ENCODE peak calls at places on chromosomes 16 and 17, in eight cellular contexts. One of them, this sample, is unnamed.
A peak's percentile ranks its signal among the peaks of the same experiment; 100 is the strongest.

GRCh38 chr16:22843856-22844255 is 29.9 kb downstream of the HS3ST2 start:
- DNase-seq in IMR-90: no peak
- DNase-seq in PC-3: no peak
- DNase-seq in substantia nigra: no peak
- DNase-seq in nephron progenitor cell: no peak
- DNase-seq in stimulated activated naive CD8-positive, alpha-beta T cell treated with anti-CD3 and anti-CD28 coated beads, Interleukin-15, Interleukin-2, amounts not matched to agents 100 U/mL and 50 U/mL, for 24 hours: no peak
- DNase-seq in cardiac muscle cell: no peak
- DNase-seq in body of pancreas: no peak
- DNase-seq in this sample: no peak

GRCh38 chr16:27421961-27422740 is 20.2 kb downstream of the IL21R start:
- DNase-seq in body of pancreas: no peak
- DNase-seq in cardiac muscle cell: no peak
- DNase-seq in stimulated activated naive CD8-positive, alpha-beta T cell treated with anti-CD3 and anti-CD28 coated beads, Interleukin-15, Interleukin-2, amounts not matched to agents 100 U/mL and 50 U/mL, for 24 hours: no peak
- DNase-seq in PC-3: no peak
- DNase-seq in substantia nigra: no peak
- DNase-seq in nephron progenitor cell: no peak
- DNase-seq in IMR-90: no peak
- DNase-seq in this sample: no peak

GRCh38 chr16:69399361-69399760 is 13.6 kb upstream of the TERF2 start:
- DNase-seq in nephron progenitor cell: no peak
- DNase-seq in PC-3: no peak
- DNase-seq in stimulated activated naive CD8-positive, alpha-beta T cell treated with anti-CD3 and anti-CD28 coated beads, Interleukin-15, Interleukin-2, amounts not matched to agents 100 U/mL and 50 U/mL, for 24 hours: no peak
- DNase-seq in IMR-90: peak; percentile 74
- DNase-seq in body of pancreas: no peak
- DNase-seq in cardiac muscle cell: peak; percentile 30
- DNase-seq in substantia nigra: no peak
- DNase-seq in this sample: no peak

GRCh38 chr17:42178817-42179216 is 2.1 kb downstream of the KCNH4 start:
- DNase-seq in stimulated activated naive CD8-positive, alpha-beta T cell treated with anti-CD3 and anti-CD28 coated beads, Interleukin-15, Interleukin-2, amounts not matched to agents 100 U/mL and 50 U/mL, for 24 hours: peak; percentile 27
- DNase-seq in nephron progenitor cell: no peak
- DNase-seq in substantia nigra: no peak
- DNase-seq in body of pancreas: no peak
- DNase-seq in IMR-90: no peak
- DNase-seq in cardiac muscle cell: no peak
- DNase-seq in PC-3: no peak
- DNase-seq in this sample: no peak

GRCh38 chr17:50113624-50114320 is 16.2 kb downstream of the SAMD14 start:
- DNase-seq in cardiac muscle cell: no peak
- DNase-seq in stimulated activated naive CD8-positive, alpha-beta T cell treated with anti-CD3 and anti-CD28 coated beads, Interleukin-15, Interleukin-2, amounts not matched to agents 100 U/mL and 50 U/mL, for 24 hours: no peak
- DNase-seq in nephron progenitor cell: no peak
- DNase-seq in substantia nigra: no peak
- DNase-seq in IMR-90: no peak
- DNase-seq in body of pancreas: no peak
- DNase-seq in PC-3: no peak
- DNase-seq in this sample: no peak

GRCh38 chr16:19804538-19805323 is 79.9 kb downstream of the GPRC5B start:
- DNase-seq in stimulated activated naive CD8-positive, alpha-beta T cell treated with anti-CD3 and anti-CD28 coated beads, Interleukin-15, Interleukin-2, amounts not matched to agents 100 U/mL and 50 U/mL, for 24 hours: peak; percentile 7
- DNase-seq in substantia nigra: no peak
- DNase-seq in PC-3: peak; percentile 82
- DNase-seq in cardiac muscle cell: peak; percentile 46
- DNase-seq in nephron progenitor cell: no peak
- DNase-seq in body of pancreas: peak; percentile 82
- DNase-seq in IMR-90: no peak
- DNase-seq in this sample: no peak

GRCh38 chr16:78048319-78048718 is 26.0 kb downstream of the CLEC3A start:
- DNase-seq in nephron progenitor cell: no peak
- DNase-seq in cardiac muscle cell: no peak
- DNase-seq in IMR-90: no peak
- DNase-seq in PC-3: no peak
- DNase-seq in substantia nigra: no peak
- DNase-seq in body of pancreas: no peak
- DNase-seq in stimulated activated naive CD8-positive, alpha-beta T cell treated with anti-CD3 and anti-CD28 coated beads, Interleukin-15, Interleukin-2, amounts not matched to agents 100 U/mL and 50 U/mL, for 24 hours: no peak
- DNase-seq in this sample: no peak

GRCh38 chr16:57689772-57690558 is 4.6 kb upstream of the DRC7 start:
- DNase-seq in substantia nigra: no peak
- DNase-seq in body of pancreas: no peak
- DNase-seq in IMR-90: no peak
- DNase-seq in PC-3: no peak
- DNase-seq in cardiac muscle cell: peak; percentile 46
- DNase-seq in stimulated activated naive CD8-positive, alpha-beta T cell treated with anti-CD3 and anti-CD28 coated beads, Interleukin-15, Interleukin-2, amounts not matched to agents 100 U/mL and 50 U/mL, for 24 hours: peak; percentile 52
- DNase-seq in nephron progenitor cell: no peak
- DNase-seq in this sample: no peak

GRCh38 chr16:55944377-55944802 is 69.2 kb upstream of the CES5A start:
- DNase-seq in body of pancreas: peak; percentile 62
- DNase-seq in PC-3: peak; percentile 59
- DNase-seq in substantia nigra: peak; percentile 65
- DNase-seq in IMR-90: peak; percentile 55
- DNase-seq in nephron progenitor cell: peak; percentile 76
- DNase-seq in stimulated activated naive CD8-positive, alpha-beta T cell treated with anti-CD3 and anti-CD28 coated beads, Interleukin-15, Interleukin-2, amounts not matched to agents 100 U/mL and 50 U/mL, for 24 hours: peak; percentile 52
- DNase-seq in cardiac muscle cell: peak; percentile 88
- DNase-seq in this sample: peak; percentile 69

GRCh38 chr17:74930535-74931036 is 5.1 kb upstream of the OTOP3 start:
- DNase-seq in substantia nigra: no peak
- DNase-seq in cardiac muscle cell: no peak
- DNase-seq in body of pancreas: no peak
- DNase-seq in IMR-90: no peak
- DNase-seq in stimulated activated naive CD8-positive, alpha-beta T cell treated with anti-CD3 and anti-CD28 coated beads, Interleukin-15, Interleukin-2, amounts not matched to agents 100 U/mL and 50 U/mL, for 24 hours: no peak
- DNase-seq in PC-3: no peak
- DNase-seq in nephron progenitor cell: no peak
- DNase-seq in this sample: no peak

GRCh38 chr17:83125515-83126274 is 46.3 kb downstream of the METRNL start:
- DNase-seq in substantia nigra: no peak
- DNase-seq in PC-3: no peak
- DNase-seq in stimulated activated naive CD8-positive, alpha-beta T cell treated with anti-CD3 and anti-CD28 coated beads, Interleukin-15, Interleukin-2, amounts not matched to agents 100 U/mL and 50 U/mL, for 24 hours: peak; percentile 18
- DNase-seq in nephron progenitor cell: no peak
- DNase-seq in IMR-90: no peak
- DNase-seq in cardiac muscle cell: no peak
- DNase-seq in body of pancreas: no peak
- DNase-seq in this sample: no peak

GRCh38 chr16:1830213-1830612 is 3.2 kb downstream of the FAHD1 start:
- DNase-seq in body of pancreas: peak; percentile 43
- DNase-seq in cardiac muscle cell: no peak
- DNase-seq in substantia nigra: no peak
- DNase-seq in IMR-90: no peak
- DNase-seq in nephron progenitor cell: no peak
- DNase-seq in PC-3: no peak
- DNase-seq in stimulated activated naive CD8-positive, alpha-beta T cell treated with anti-CD3 and anti-CD28 coated beads, Interleukin-15, Interleukin-2, amounts not matched to agents 100 U/mL and 50 U/mL, for 24 hours: no peak
- DNase-seq in this sample: no peak

GRCh38 chr16:50724237-50724747 is 17.6 kb upstream of the CYLD start:
- DNase-seq in stimulated activated naive CD8-positive, alpha-beta T cell treated with anti-CD3 and anti-CD28 coated beads, Interleukin-15, Interleukin-2, amounts not matched to agents 100 U/mL and 50 U/mL, for 24 hours: no peak
- DNase-seq in PC-3: no peak
- DNase-seq in substantia nigra: no peak
- DNase-seq in body of pancreas: no peak
- DNase-seq in cardiac muscle cell: no peak
- DNase-seq in nephron progenitor cell: no peak
- DNase-seq in IMR-90: no peak
- DNase-seq in this sample: no peak

GRCh38 chr17:47812146-47812920 is 9.3 kb downstream of the OSBPL7 start:
- DNase-seq in stimulated activated naive CD8-positive, alpha-beta T cell treated with anti-CD3 and anti-CD28 coated beads, Interleukin-15, Interleukin-2, amounts not matched to agents 100 U/mL and 50 U/mL, for 24 hours: no peak
- DNase-seq in body of pancreas: no peak
- DNase-seq in nephron progenitor cell: no peak
- DNase-seq in substantia nigra: no peak
- DNase-seq in IMR-90: no peak
- DNase-seq in cardiac muscle cell: no peak
- DNase-seq in PC-3: no peak
- DNase-seq in this sample: no peak

GRCh38 chr17:78797691-78798585 is 15.9 kb upstream of the CYTH1 start:
- DNase-seq in body of pancreas: no peak
- DNase-seq in IMR-90: no peak
- DNase-seq in cardiac muscle cell: no peak
- DNase-seq in PC-3: no peak
- DNase-seq in substantia nigra: no peak
- DNase-seq in nephron progenitor cell: no peak
- DNase-seq in stimulated activated naive CD8-positive, alpha-beta T cell treated with anti-CD3 and anti-CD28 coated beads, Interleukin-15, Interleukin-2, amounts not matched to agents 100 U/mL and 50 U/mL, for 24 hours: no peak
- DNase-seq in this sample: no peak

GRCh38 chr16:11992008-11992584 is 15.6 kb downstream of the SNX29 start:
- DNase-seq in IMR-90: no peak
- DNase-seq in substantia nigra: no peak
- DNase-seq in PC-3: no peak
- DNase-seq in stimulated activated naive CD8-positive, alpha-beta T cell treated with anti-CD3 and anti-CD28 coated beads, Interleukin-15, Interleukin-2, amounts not matched to agents 100 U/mL and 50 U/mL, for 24 hours: no peak
- DNase-seq in body of pancreas: no peak
- DNase-seq in nephron progenitor cell: no peak
- DNase-seq in cardiac muscle cell: peak; percentile 44
- DNase-seq in this sample: no peak

GRCh38 chr16:9306753-9307152 is 215.3 kb downstream of the HAPSTR1 start:
- DNase-seq in nephron progenitor cell: no peak
- DNase-seq in IMR-90: no peak
- DNase-seq in substantia nigra: no peak
- DNase-seq in stimulated activated naive CD8-positive, alpha-beta T cell treated with anti-CD3 and anti-CD28 coated beads, Interleukin-15, Interleukin-2, amounts not matched to agents 100 U/mL and 50 U/mL, for 24 hours: no peak
- DNase-seq in body of pancreas: no peak
- DNase-seq in cardiac muscle cell: no peak
- DNase-seq in PC-3: no peak
- DNase-seq in this sample: no peak

GRCh38 chr16:19984136-19984535 is 89.6 kb downstream of the GPR139 start:
- DNase-seq in stimulated activated naive CD8-positive, alpha-beta T cell treated with anti-CD3 and anti-CD28 coated beads, Interleukin-15, Interleukin-2, amounts not matched to agents 100 U/mL and 50 U/mL, for 24 hours: no peak
- DNase-seq in PC-3: no peak
- DNase-seq in substantia nigra: no peak
- DNase-seq in body of pancreas: no peak
- DNase-seq in IMR-90: no peak
- DNase-seq in cardiac muscle cell: no peak
- DNase-seq in nephron progenitor cell: no peak
- DNase-seq in this sample: no peak

GRCh38 chr17:39243155-39243554 is 17.4 kb upstream of the STAC2 start:
- DNase-seq in cardiac muscle cell: no peak
- DNase-seq in nephron progenitor cell: no peak
- DNase-seq in IMR-90: no peak
- DNase-seq in stimulated activated naive CD8-positive, alpha-beta T cell treated with anti-CD3 and anti-CD28 coated beads, Interleukin-15, Interleukin-2, amounts not matched to agents 100 U/mL and 50 U/mL, for 24 hours: no peak
- DNase-seq in body of pancreas: no peak
- DNase-seq in PC-3: no peak
- DNase-seq in substantia nigra: no peak
- DNase-seq in this sample: no peak

GRCh38 chr16:84045818-84046470 is 3.3 kb upstream of the SLC38A8 start:
- DNase-seq in substantia nigra: no peak
- DNase-seq in cardiac muscle cell: no peak
- DNase-seq in PC-3: no peak
- DNase-seq in stimulated activated naive CD8-positive, alpha-beta T cell treated with anti-CD3 and anti-CD28 coated beads, Interleukin-15, Interleukin-2, amounts not matched to agents 100 U/mL and 50 U/mL, for 24 hours: no peak
- DNase-seq in nephron progenitor cell: no peak
- DNase-seq in IMR-90: no peak
- DNase-seq in body of pancreas: no peak
- DNase-seq in this sample: no peak

GRCh38 chr17:10018461-10018891 is 113.4 kb upstream of the RCVRN start:
- DNase-seq in IMR-90: no peak
- DNase-seq in body of pancreas: no peak
- DNase-seq in substantia nigra: no peak
- DNase-seq in nephron progenitor cell: no peak
- DNase-seq in stimulated activated naive CD8-positive, alpha-beta T cell treated with anti-CD3 and anti-CD28 coated beads, Interleukin-15, Interleukin-2, amounts not matched to agents 100 U/mL and 50 U/mL, for 24 hours: no peak
- DNase-seq in cardiac muscle cell: no peak
- DNase-seq in PC-3: no peak
- DNase-seq in this sample: no peak

GRCh38 chr16:6016530-6017184 is 919.1 kb upstream of the EEF2KMT start:
- DNase-seq in nephron progenitor cell: peak; percentile 42
- DNase-seq in substantia nigra: no peak
- DNase-seq in body of pancreas: no peak
- DNase-seq in cardiac muscle cell: no peak
- DNase-seq in stimulated activated naive CD8-positive, alpha-beta T cell treated with anti-CD3 and anti-CD28 coated beads, Interleukin-15, Interleukin-2, amounts not matched to agents 100 U/mL and 50 U/mL, for 24 hours: no peak
- DNase-seq in PC-3: peak; percentile 17
- DNase-seq in IMR-90: no peak
- DNase-seq in this sample: no peak

GRCh38 chr17:72976971-72977767 is 115.3 kb downstream of the SLC39A11 start:
- DNase-seq in IMR-90: peak; percentile 95
- DNase-seq in PC-3: peak; percentile 82
- DNase-seq in cardiac muscle cell: peak; percentile 95
- DNase-seq in stimulated activated naive CD8-positive, alpha-beta T cell treated with anti-CD3 and anti-CD28 coated beads, Interleukin-15, Interleukin-2, amounts not matched to agents 100 U/mL and 50 U/mL, for 24 hours: no peak
- DNase-seq in body of pancreas: peak; percentile 46
- DNase-seq in substantia nigra: no peak
- DNase-seq in nephron progenitor cell: no peak
- DNase-seq in this sample: no peak

GRCh38 chr17:39739020-39739884 is 1.5 kb downstream of the GRB7 start:
- DNase-seq in PC-3: peak; percentile 72
- DNase-seq in substantia nigra: no peak
- DNase-seq in nephron progenitor cell: peak; percentile 56
- DNase-seq in cardiac muscle cell: no peak
- DNase-seq in body of pancreas: peak; percentile 89
- DNase-seq in stimulated activated naive CD8-positive, alpha-beta T cell treated with anti-CD3 and anti-CD28 coated beads, Interleukin-15, Interleukin-2, amounts not matched to agents 100 U/mL and 50 U/mL, for 24 hours: no peak
- DNase-seq in IMR-90: no peak
- DNase-seq in this sample: no peak

GRCh38 chr16:52572656-52573055 is 25.7 kb upstream of the TOX3 start:
- DNase-seq in cardiac muscle cell: no peak
- DNase-seq in nephron progenitor cell: no peak
- DNase-seq in body of pancreas: no peak
- DNase-seq in substantia nigra: no peak
- DNase-seq in stimulated activated naive CD8-positive, alpha-beta T cell treated with anti-CD3 and anti-CD28 coated beads, Interleukin-15, Interleukin-2, amounts not matched to agents 100 U/mL and 50 U/mL, for 24 hours: no peak
- DNase-seq in PC-3: no peak
- DNase-seq in IMR-90: no peak
- DNase-seq in this sample: no peak

GRCh38 chr16:35305476-35305875 is 1846.1 kb downstream of the TP53TG3F start:
- DNase-seq in stimulated activated naive CD8-positive, alpha-beta T cell treated with anti-CD3 and anti-CD28 coated beads, Interleukin-15, Interleukin-2, amounts not matched to agents 100 U/mL and 50 U/mL, for 24 hours: no peak
- DNase-seq in cardiac muscle cell: no peak
- DNase-seq in PC-3: peak; percentile 26
- DNase-seq in substantia nigra: no peak
- DNase-seq in body of pancreas: no peak
- DNase-seq in nephron progenitor cell: no peak
- DNase-seq in IMR-90: no peak
- DNase-seq in this sample: no peak